ENCODE peak calls at places on chromosome 22, in five cellular contexts. T is astrocyte of the spinal cord, Z is A549, A is BJ, K is endodermal cell. P is an unnamed sample.

GRCh38 chr22:45200862-45201511 is 37.3 kb downstream of the NUP50 start:
- DNase-seq in T (peak; percentile 90), Z (no peak), A (no peak), K (peak; percentile 78), P (no peak)

GRCh38 chr22:20867179-20868099 is 8.6 kb downstream of the SNAP29 start:
- DNase-seq in T (no peak), Z (no peak), A (no peak), K (no peak), P (peak; percentile 20)

GRCh38 chr22:19986011-19986409 is 30.6 kb downstream of the ARVCF start:
- DNase-seq in T (no peak), Z (no peak), A (no peak), K (no peak), P (no peak)

GRCh38 chr22:27137809-27138400 is 480.5 kb downstream of the MIAT start:
- DNase-seq in T (no peak), Z (no peak), A (no peak), K (no peak), P (peak; percentile 22)

GRCh38 chr22:45969801-45970464 is 7.0 kb downstream of the WNT7B start:
- DNase-seq in T (no peak), Z (no peak), A (no peak), K (no peak), P (no peak)

GRCh38 chr22:50576070-50576469 is 2.2 kb downstream of the CPT1B start:
- DNase-seq in T (peak; percentile 17), Z (peak; percentile 20), A (no peak), K (peak; percentile 70), P (no peak)

GRCh38 chr22:28112548-28113043 is 193.5 kb upstream of the PITPNB start:
- DNase-seq in T (peak; percentile 44), Z (no peak), A (no peak), K (peak; percentile 93), P (peak; percentile 48)

GRCh38 chr22:42641801-42642413 is 1.5 kb upstream of the ATP5MGL start:
- DNase-seq in T (no peak), Z (no peak), A (no peak), K (no peak), P (no peak)

GRCh38 chr22:48695731-48696305 is 1131.9 kb downstream of the BRD1 start:
- DNase-seq in T (no peak), Z (no peak), A (no peak), K (no peak), P (no peak)

GRCh38 chr22:19419464-19420178 is 11.9 kb downstream of the HIRA start:
- DNase-seq in T (no peak), Z (no peak), A (no peak), K (peak; percentile 81), P (no peak)

GRCh38 chr22:41834005-41834975 is 1.4 kb downstream of the SREBF2 start:
- DNase-seq in T (no peak), Z (no peak), A (no peak), K (no peak), P (no peak)

GRCh38 chr22:47201186-47201995 is 438.9 kb downstream of the TBC1D22A start:
- DNase-seq in T (no peak), Z (no peak), A (no peak), K (peak; percentile 22), P (no peak)

GRCh38 chr22:29954203-29954855 is 71.4 kb downstream of the MTMR3 start:
- DNase-seq in T (no peak), Z (no peak), A (no peak), K (no peak), P (no peak)

GRCh38 chr22:42717197-42717967 is 3.3 kb downstream of the A4GALT start:
- DNase-seq in T (no peak), Z (no peak), A (no peak), K (peak; percentile 90), P (no peak)

GRCh38 chr22:42560781-42561180 is 7.0 kb downstream of the SERHL2 start:
- DNase-seq in T (peak; percentile 5), Z (no peak), A (no peak), K (peak; percentile 83), P (no peak)

GRCh38 chr22:29956680-29957079 is 73.7 kb downstream of the MTMR3 start:
- DNase-seq in T (no peak), Z (no peak), A (no peak), K (no peak), P (no peak)

GRCh38 chr22:44825310-44826150 is 73.2 kb downstream of the ARHGAP8 start:
- DNase-seq in T (no peak), Z (no peak), A (no peak), K (no peak), P (no peak)

DNA sequence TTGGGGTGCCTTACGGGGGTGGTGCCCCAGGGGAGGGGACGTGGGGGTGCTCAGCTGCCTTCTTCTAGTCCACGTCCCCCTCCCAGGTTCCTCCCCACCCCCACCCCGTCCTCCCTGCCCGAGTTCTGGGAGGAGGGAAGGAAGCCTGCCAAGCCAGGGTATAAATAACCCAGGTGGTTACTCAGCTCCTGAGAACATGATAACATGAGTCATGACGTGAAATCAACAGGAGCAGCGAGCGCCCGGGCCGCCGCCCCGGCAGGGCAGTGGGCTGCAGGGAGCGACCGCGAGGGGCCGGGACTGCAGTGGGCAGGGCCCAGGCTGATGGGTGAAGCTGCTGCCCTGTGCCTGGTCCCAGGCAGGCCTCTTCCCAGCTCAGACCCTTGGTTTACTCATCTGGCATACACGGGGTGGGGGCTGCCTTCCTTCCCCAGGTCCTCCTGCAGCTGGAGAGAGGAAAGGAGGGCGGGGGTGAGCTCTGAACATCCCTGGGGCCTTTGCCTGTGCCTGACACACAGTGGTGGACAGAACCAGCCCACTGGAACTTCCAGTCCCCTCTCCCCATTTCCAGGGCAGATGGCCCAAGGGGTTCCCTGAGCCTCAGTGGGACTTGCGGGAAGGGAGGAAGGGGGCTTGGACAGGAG is 8.8 kb upstream of the PDGFB start:
- DNase-seq in T (peak; percentile 86), Z (peak; percentile 86), A (peak; percentile 25), K (peak; percentile 84), P (peak; percentile 67)
- H3K4me3 ChIP-seq in T (no peak overlapping the region), Z (peak overlapping the region; percentile 31), A (no peak overlapping the region), K (no peak overlapping the region), P (peak overlapping the region; percentile 48)

GRCh38 chr22:43754176-43754575 is 57.9 kb downstream of the EFCAB6 start:
- DNase-seq in T (no peak), Z (no peak), A (no peak), K (no peak), P (no peak)

GRCh38 chr22:43747877-43748276 is 64.2 kb downstream of the EFCAB6 start:
- DNase-seq in T (no peak), Z (no peak), A (no peak), K (no peak), P (no peak)

GRCh38 chr22:43749473-43749872 is 62.6 kb downstream of the EFCAB6 start:
- DNase-seq in T (no peak), Z (no peak), A (no peak), K (peak; percentile 59), P (no peak)

GRCh38 chr22:43753718-43754117 is 58.4 kb downstream of the EFCAB6 start:
- DNase-seq in T (no peak), Z (no peak), A (no peak), K (no peak), P (no peak)

DNA sequence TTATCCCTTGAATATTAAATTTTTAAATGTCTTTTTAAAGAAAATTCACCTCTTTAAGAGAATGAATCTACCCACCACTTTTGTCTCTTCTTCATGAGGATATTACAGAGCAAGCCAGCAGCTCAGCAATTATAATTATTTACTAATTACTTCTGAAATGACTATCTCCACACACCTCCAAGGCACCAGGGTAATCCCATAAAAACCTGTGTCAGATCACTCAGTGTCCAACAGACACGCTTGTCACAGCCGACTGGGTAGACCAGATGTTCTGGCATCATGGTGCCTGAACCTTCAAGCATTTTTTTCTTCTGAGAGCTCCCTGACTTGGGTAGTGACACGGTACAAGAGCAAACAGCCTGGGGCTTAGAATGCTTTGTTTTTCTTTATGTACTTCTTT is 61.4 kb downstream of the EFCAB6 start:
- DNase-seq in T (no peak), Z (no peak), A (no peak), K (no peak), P (no peak)
- TF ChIP-seq CTCF in T (no peak), Z (no peak), A (no peak), K (no peak), P (no peak)

GRCh38 chr22:23067691-23068090 is 2.6 kb upstream of the GNAZ start:
- DNase-seq in T (no peak), Z (no peak), A (no peak), K (peak; percentile 19), P (no peak)

GRCh38 chr22:23065495-23066122 is 4.7 kb upstream of the GNAZ start:
- DNase-seq in T (no peak), Z (no peak), A (no peak), K (peak; percentile 29), P (no peak)

GRCh38 chr22:23067023-23067650 is 3.2 kb upstream of the GNAZ start:
- DNase-seq in T (no peak), Z (no peak), A (no peak), K (peak; percentile 35), P (no peak)

GRCh38 chr22:23065069-23065451 is 5.3 kb upstream of the GNAZ start:
- DNase-seq in T (no peak), Z (no peak), A (no peak), K (peak; percentile 22), P (no peak)

DNA sequence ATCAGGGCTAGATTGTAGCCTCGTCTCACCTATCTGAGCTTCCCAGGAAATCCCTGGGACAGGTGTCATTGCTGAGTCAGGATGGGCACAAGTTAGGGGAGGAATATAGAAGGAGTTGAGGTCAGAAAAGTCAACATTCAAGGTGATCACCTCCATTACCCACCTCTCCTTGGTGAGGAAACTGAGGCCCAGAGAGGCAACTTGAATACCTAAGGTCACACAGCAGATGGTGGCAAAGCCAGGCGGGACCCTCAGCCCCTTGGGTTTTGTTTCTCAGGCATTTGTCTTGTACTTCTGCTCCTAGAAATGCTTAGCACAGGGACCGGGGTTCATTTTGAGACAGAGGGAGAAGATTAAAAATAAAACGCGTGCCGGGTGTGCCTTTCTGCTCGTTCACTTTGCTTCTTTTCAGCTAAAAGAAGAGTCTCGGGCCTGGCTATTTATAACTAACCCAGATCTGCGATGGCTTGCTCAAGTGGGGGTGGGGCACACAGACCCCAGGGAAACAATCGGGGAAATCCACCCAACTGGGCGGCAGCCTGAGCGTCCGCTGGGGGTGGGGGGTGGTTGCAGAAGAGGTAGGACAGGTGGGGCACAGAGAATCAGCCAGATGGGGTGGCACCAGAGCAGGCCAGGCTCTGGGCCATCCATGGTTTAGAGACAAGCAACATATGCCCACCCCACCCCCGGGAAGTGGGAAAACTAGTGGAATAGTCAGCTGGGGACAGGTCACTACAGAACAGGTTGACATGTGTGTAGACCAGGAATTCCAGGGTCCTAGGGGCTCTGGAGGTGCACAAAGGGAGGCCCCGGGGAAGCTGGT is 3.9 kb upstream of the GNAZ start:
- DNase-seq in T (no peak), Z (no peak), A (no peak), K (peak; percentile 20), P (no peak)
- H3K4me3 ChIP-seq in T (no peak overlapping the region), Z (no peak overlapping the region), A (no peak overlapping the region), K (no peak overlapping the region), P (no peak overlapping the region)

DNA sequence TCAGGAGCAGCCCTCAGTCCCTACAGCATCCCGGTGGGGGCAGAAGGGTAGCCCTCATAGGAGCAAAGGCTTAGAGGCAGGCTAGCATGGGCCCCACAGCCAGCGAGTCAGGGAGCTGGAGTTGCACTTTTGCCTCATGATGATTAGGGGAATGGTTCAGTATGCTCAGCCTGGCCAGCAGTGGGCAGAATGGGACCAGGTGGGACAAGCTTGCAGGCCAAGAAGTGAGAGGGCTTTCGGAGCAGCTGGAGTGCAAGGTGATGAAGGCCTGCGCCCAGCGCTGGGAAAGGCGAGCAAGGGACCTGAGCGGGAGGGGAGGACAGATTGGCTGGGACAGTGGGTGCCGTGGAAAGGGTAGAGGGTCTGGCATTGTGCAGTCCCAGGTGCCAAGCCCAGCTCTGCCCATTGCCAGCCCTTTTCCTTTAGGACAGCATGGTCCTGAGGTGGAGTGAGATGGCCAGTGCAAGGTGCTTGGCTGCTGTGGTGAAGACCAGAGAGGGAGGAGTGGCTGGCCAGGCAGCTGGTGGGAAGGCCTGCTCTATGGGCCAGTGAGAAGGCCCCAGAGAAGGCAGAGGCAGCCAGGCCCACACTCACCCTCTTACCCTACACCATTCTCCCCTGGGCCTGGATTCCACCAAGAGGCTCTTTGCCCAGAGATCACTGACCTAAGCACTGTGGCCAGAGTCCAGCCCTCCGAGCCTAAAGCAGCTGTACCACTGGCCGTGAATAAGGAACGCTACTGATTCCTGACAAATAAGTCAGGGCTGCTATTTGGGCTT is 47.9 kb upstream of the SUSD2 start:
- DNase-seq in T (peak; percentile 20), Z (no peak), A (no peak), K (peak; percentile 69), P (peak; percentile 25)
- TF ChIP-seq CTCF in T (peak; percentile 54), Z (no peak), A (peak; percentile 42), K (peak; percentile 66), P (peak; percentile 63)